ENCODE peak calls at places on chromosomes 13 and 19, in seven cellular contexts. J is effector memory CD8-positive, alpha-beta T cell; O is left ventricle myocardium inferior; S is cortex of kidney; W is natural killer cell; P is effector CD8-positive, alpha-beta T cell; V is anterior cingulate cortex. I is an unnamed sample.

GRCh38 chr13:20219585-20219984 is 12.5 kb downstream of the GJB6 start:
- DNase-seq in J (no peak), O (no peak), S (no peak), W (no peak), P (no peak), V (no peak), I (no peak)

GRCh38 chr19:41850381-41850780 is 5.5 kb downstream of the DMRTC2 start:
- DNase-seq in J (no peak), O (no peak), S (no peak), W (no peak), P (no peak), V (no peak), I (no peak)

GRCh38 chr19:49766007-49766937 is 529 bp upstream of the AP2A1 start:
- DNase-seq in J (peak; percentile 97), O (peak; percentile 100), S (peak; percentile 91), W (peak; percentile 96), P (peak; percentile 99), V (peak; percentile 98), I (peak; percentile 99)

GRCh38 chr19:28466107-28467045 is 746.6 kb downstream of the UQCRFS1 start:
- DNase-seq in J (peak; percentile 44), O (peak; percentile 53), S (no peak), W (peak; percentile 78), P (peak; percentile 42), V (no peak), I (peak; percentile 72)

GRCh38 chr19:17680235-17680722 is 7.9 kb downstream of the UNC13A start:
- DNase-seq in J (peak; percentile 61), O (peak; percentile 82), S (no peak), W (peak; percentile 80), P (peak; percentile 2), V (peak; percentile 32), I (peak; percentile 26)

GRCh38 chr13:73608157-73608516 is 526.1 kb downstream of the KLF12 start:
- DNase-seq in J (no peak), O (no peak), S (no peak), W (no peak), P (no peak), V (no peak), I (no peak)

GRCh38 chr13:45255253-45255987 is 54.6 kb upstream of the KCTD4 start:
- DNase-seq in J (no peak), O (no peak), S (no peak), W (no peak), P (no peak), V (no peak), I (no peak)

GRCh38 chr13:106990594-106990993 is 422.7 kb upstream of the ARGLU1 start:
- DNase-seq in J (no peak), O (no peak), S (no peak), W (no peak), P (no peak), V (no peak), I (no peak)

GRCh38 chr19:2952953-2953481 is 8.2 kb upstream of the ZNF77 start:
- DNase-seq in J (no peak), O (no peak), S (no peak), W (no peak), P (no peak), V (no peak), I (peak; percentile 82)

GRCh38 chr13:51906581-51906980 is 44.8 kb downstream of the CCDC70 start:
- DNase-seq in J (no peak), O (peak; percentile 36), S (no peak), W (no peak), P (no peak), V (no peak), I (peak; percentile 16)

GRCh38 chr19:55447421-55448174 is 4.5 kb upstream of the SHISA7 start:
- DNase-seq in J (no peak), O (no peak), S (no peak), W (no peak), P (no peak), V (peak; percentile 48), I (no peak)

GRCh38 chr19:49333426-49334288 is 1.5 kb upstream of the CD37 start:
- DNase-seq in J (peak; percentile 41), O (no peak), S (no peak), W (peak; percentile 57), P (peak; percentile 52), V (no peak), I (peak; percentile 68)

GRCh38 chr19:10580979-10581631 is 6.0 kb downstream of the AP1M2 start:
- DNase-seq in J (peak; percentile 90), O (peak; percentile 85), S (no peak), W (peak; percentile 88), P (peak; percentile 82), V (peak; percentile 53), I (peak; percentile 91)

GRCh38 chr13:98890186-98890585 is 87.7 kb downstream of the DOCK9 start:
- DNase-seq in J (no peak), O (no peak), S (no peak), W (no peak), P (no peak), V (peak; percentile 9), I (no peak)

GRCh38 chr13:113882266-113882627 is 18.4 kb upstream of the GAS6 start:
- DNase-seq in J (no peak), O (peak; percentile 80), S (no peak), W (no peak), P (no peak), V (no peak), I (no peak)

GRCh38 chr19:17734146-17734545 is 14.9 kb downstream of the MAP1S start:
- DNase-seq in J (no peak), O (no peak), S (no peak), W (no peak), P (no peak), V (no peak), I (no peak)

GRCh38 chr19:51365211-51366049 is 758 bp downstream of the ETFB start:
- DNase-seq in J (no peak), O (no peak), S (no peak), W (no peak), P (peak; percentile 10), V (no peak), I (peak; percentile 45)

GRCh38 chr13:91247768-91248167 is 99.7 kb upstream of the MIR17HG start:
- DNase-seq in J (no peak), O (no peak), S (no peak), W (no peak), P (no peak), V (no peak), I (no peak)

GRCh38 chr19:49217382-49217781 is 59.8 kb downstream of the TRPM4 start:
- DNase-seq in J (no peak), O (peak; percentile 52), S (no peak), W (no peak), P (no peak), V (no peak), I (no peak)